ENCODE peak calls at places on chromosome 10, in four cellular contexts. One of them, this sample, is unnamed.

GRCh38 chr10:103693812-103694205 is 161.6 kb downstream of the SH3PXD2A start:
- DNase-seq in GM23338: no peak
- DNase-seq in MM.1S: no peak
- DNase-seq in SK-N-SH: no peak
- DNase-seq in this sample: no peak

GRCh38 chr10:123147635-123148413 is at the start of gene HMX2:
- DNase-seq in GM23338: peak; percentile 82
- DNase-seq in MM.1S: no peak
- DNase-seq in SK-N-SH: peak; percentile 55
- DNase-seq in this sample: no peak

GRCh38 chr10:25933653-25934608 is at the start of gene MYO3A:
- DNase-seq in GM23338: peak; percentile 83
- DNase-seq in MM.1S: no peak
- DNase-seq in SK-N-SH: peak; percentile 31
- DNase-seq in this sample: no peak

GRCh38 chr10:49606981-49607535 is 3.1 kb upstream of the SLC18A3 start:
- DNase-seq in GM23338: peak; percentile 93
- DNase-seq in MM.1S: peak; percentile 72
- DNase-seq in SK-N-SH: no peak
- DNase-seq in this sample: peak; percentile 77

GRCh38 chr10:77386833-77387232 is 250.8 kb downstream of the KCNMA1 start:
- DNase-seq in GM23338: no peak
- DNase-seq in MM.1S: no peak
- DNase-seq in SK-N-SH: no peak
- DNase-seq in this sample: peak; percentile 73

GRCh38 chr10:49166804-49167628 is 21.2 kb downstream of the TMEM273 start:
- DNase-seq in GM23338: no peak
- DNase-seq in MM.1S: no peak
- DNase-seq in SK-N-SH: no peak
- DNase-seq in this sample: no peak

GRCh38 chr10:13977861-13978843 is 352.6 kb downstream of the FRMD4A start:
- DNase-seq in GM23338: no peak
- DNase-seq in MM.1S: no peak
- DNase-seq in SK-N-SH: no peak
- DNase-seq in this sample: peak; percentile 97

GRCh38 chr10:34001087-34001580 is 666.7 kb upstream of the NRP1 start:
- DNase-seq in GM23338: no peak
- DNase-seq in MM.1S: no peak
- DNase-seq in SK-N-SH: peak; percentile 38
- DNase-seq in this sample: no peak

GRCh38 chr10:127441350-127442219 is 107.5 kb upstream of the NPS start:
- DNase-seq in GM23338: peak; percentile 64
- DNase-seq in MM.1S: no peak
- DNase-seq in SK-N-SH: no peak
- DNase-seq in this sample: no peak

GRCh38 chr10:25707976-25708671 is 225.9 kb upstream of the MYO3A start:
- DNase-seq in GM23338: peak; percentile 10
- DNase-seq in MM.1S: no peak
- DNase-seq in SK-N-SH: no peak
- DNase-seq in this sample: no peak

GRCh38 chr10:24723788-24724380 is at the start of gene ARHGAP21:
- DNase-seq in GM23338: peak; percentile 63
- DNase-seq in MM.1S: peak; percentile 51
- DNase-seq in SK-N-SH: peak; percentile 67
- DNase-seq in this sample: peak; percentile 84

GRCh38 chr10:102191956-102192355 is 34.1 kb upstream of the ELOVL3 start:
- DNase-seq in GM23338: no peak
- DNase-seq in MM.1S: no peak
- DNase-seq in SK-N-SH: no peak
- DNase-seq in this sample: no peak

GRCh38 chr10:97887399-97887798 is 37.8 kb downstream of the GOLGA7B start:
- DNase-seq in GM23338: no peak
- DNase-seq in MM.1S: no peak
- DNase-seq in SK-N-SH: peak; percentile 46
- DNase-seq in this sample: no peak

GRCh38 chr10:13491747-13492360 is 37.0 kb downstream of the BEND7 start:
- DNase-seq in GM23338: no peak
- DNase-seq in MM.1S: no peak
- DNase-seq in SK-N-SH: no peak
- DNase-seq in this sample: no peak

GRCh38 chr10:83817797-83818196 is 321.5 kb upstream of the GHITM start:
- DNase-seq in GM23338: peak; percentile 2
- DNase-seq in MM.1S: no peak
- DNase-seq in SK-N-SH: no peak
- DNase-seq in this sample: no peak

GRCh38 chr10:113335603-113336002 is 217.2 kb upstream of the HABP2 start:
- DNase-seq in GM23338: no peak
- DNase-seq in MM.1S: no peak
- DNase-seq in SK-N-SH: no peak
- DNase-seq in this sample: peak; percentile 32

GRCh38 chr10:48439581-48440041 is 133.1 kb downstream of the MAPK8 start:
- DNase-seq in GM23338: peak; percentile 16
- DNase-seq in MM.1S: no peak
- DNase-seq in SK-N-SH: no peak
- DNase-seq in this sample: peak; percentile 31

GRCh38 chr10:100970076-100970913 is 991 bp downstream of the SEMA4G start:
- DNase-seq in GM23338: peak; percentile 52
- DNase-seq in MM.1S: no peak
- DNase-seq in SK-N-SH: peak; percentile 70
- DNase-seq in this sample: no peak

GRCh38 chr10:104331208-104331838 is 6.9 kb downstream of the ITPRIP start:
- DNase-seq in GM23338: peak; percentile 55
- DNase-seq in MM.1S: no peak
- DNase-seq in SK-N-SH: no peak
- DNase-seq in this sample: peak; percentile 55

GRCh38 chr10:28815681-28816080 is 138.4 kb downstream of the BAMBI start:
- DNase-seq in GM23338: no peak
- DNase-seq in MM.1S: no peak
- DNase-seq in SK-N-SH: no peak
- DNase-seq in this sample: no peak

GRCh38 chr10:117694251-117694650 is 151.7 kb downstream of the EMX2 start:
- DNase-seq in GM23338: no peak
- DNase-seq in MM.1S: no peak
- DNase-seq in SK-N-SH: no peak
- DNase-seq in this sample: peak; percentile 53

GRCh38 chr10:74081192-74081803 is 69.3 kb downstream of the AP3M1 start:
- DNase-seq in GM23338: peak; percentile 75
- DNase-seq in MM.1S: peak; percentile 47
- DNase-seq in SK-N-SH: peak; percentile 70
- DNase-seq in this sample: peak; percentile 69

GRCh38 chr10:97851341-97852001 is 1.8 kb downstream of the GOLGA7B start:
- DNase-seq in GM23338: no peak
- DNase-seq in MM.1S: no peak
- DNase-seq in SK-N-SH: no peak
- DNase-seq in this sample: no peak

GRCh38 chr10:23422003-23422411 is 16.9 kb upstream of the OTUD1 start:
- DNase-seq in GM23338: no peak
- DNase-seq in MM.1S: no peak
- DNase-seq in SK-N-SH: no peak
- DNase-seq in this sample: no peak

DNA sequence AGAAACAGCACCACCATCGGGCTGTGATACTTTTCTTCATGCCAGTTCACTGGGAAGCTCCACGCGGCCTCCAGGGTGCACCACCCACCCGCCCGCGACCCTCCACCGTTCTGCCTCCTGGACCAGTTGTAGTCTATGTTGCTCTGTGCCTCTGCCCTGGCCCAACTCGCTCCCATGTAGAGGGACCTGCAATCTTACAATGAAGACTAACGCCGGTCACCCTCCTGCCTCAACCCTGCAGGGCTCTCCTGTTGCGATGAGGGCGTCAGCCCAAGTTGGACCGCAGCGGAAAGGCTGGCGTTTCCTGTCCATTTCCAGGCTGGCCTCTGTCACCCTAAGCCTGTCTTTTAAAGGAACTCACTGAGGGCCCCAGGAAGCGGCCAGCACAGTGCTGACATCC is 34.9 kb downstream of the IL15RA start:
- DNase-seq in GM23338: no peak
- DNase-seq in MM.1S: no peak
- DNase-seq in SK-N-SH: no peak
- DNase-seq in this sample: no peak
- TF ChIP-seq EZH2phosphoT487 in GM23338: no peak
- TF ChIP-seq EZH2phosphoT487 in MM.1S: no peak
- TF ChIP-seq EZH2phosphoT487 in SK-N-SH: no peak
- TF ChIP-seq EZH2phosphoT487 in this sample: no peak

GRCh38 chr10:53140516-53140915 is 367.9 kb upstream of the MBL2 start:
- DNase-seq in GM23338: no peak
- DNase-seq in MM.1S: no peak
- DNase-seq in SK-N-SH: no peak
- DNase-seq in this sample: peak; percentile 62

GRCh38 chr10:53135897-53136253 is 363.3 kb upstream of the MBL2 start:
- DNase-seq in GM23338: no peak
- DNase-seq in MM.1S: peak; percentile 44
- DNase-seq in SK-N-SH: no peak
- DNase-seq in this sample: no peak

GRCh38 chr10:53134050-53134449 is 361.5 kb upstream of the MBL2 start:
- DNase-seq in GM23338: no peak
- DNase-seq in MM.1S: no peak
- DNase-seq in SK-N-SH: no peak
- DNase-seq in this sample: no peak

GRCh38 chr10:53130337-53130736 is 357.8 kb upstream of the MBL2 start:
- DNase-seq in GM23338: peak; percentile 12
- DNase-seq in MM.1S: no peak
- DNase-seq in SK-N-SH: no peak
- DNase-seq in this sample: no peak

GRCh38 chr10:53135213-53135896 is 362.8 kb upstream of the MBL2 start:
- DNase-seq in GM23338: no peak
- DNase-seq in MM.1S: no peak
- DNase-seq in SK-N-SH: no peak
- DNase-seq in this sample: no peak
- TF ChIP-seq EZH2phosphoT487 in GM23338: no peak
- TF ChIP-seq EZH2phosphoT487 in MM.1S: no peak
- TF ChIP-seq EZH2phosphoT487 in SK-N-SH: no peak
- TF ChIP-seq EZH2phosphoT487 in this sample: no peak

GRCh38 chr10:71157435-71157834 is 54.9 kb upstream of the UNC5B start:
- DNase-seq in GM23338: no peak
- DNase-seq in MM.1S: no peak
- DNase-seq in SK-N-SH: no peak
- DNase-seq in this sample: no peak
- TF ChIP-seq EZH2phosphoT487 in GM23338: no peak
- TF ChIP-seq EZH2phosphoT487 in MM.1S: no peak
- TF ChIP-seq EZH2phosphoT487 in SK-N-SH: no peak
- TF ChIP-seq EZH2phosphoT487 in this sample: no peak

DNA sequence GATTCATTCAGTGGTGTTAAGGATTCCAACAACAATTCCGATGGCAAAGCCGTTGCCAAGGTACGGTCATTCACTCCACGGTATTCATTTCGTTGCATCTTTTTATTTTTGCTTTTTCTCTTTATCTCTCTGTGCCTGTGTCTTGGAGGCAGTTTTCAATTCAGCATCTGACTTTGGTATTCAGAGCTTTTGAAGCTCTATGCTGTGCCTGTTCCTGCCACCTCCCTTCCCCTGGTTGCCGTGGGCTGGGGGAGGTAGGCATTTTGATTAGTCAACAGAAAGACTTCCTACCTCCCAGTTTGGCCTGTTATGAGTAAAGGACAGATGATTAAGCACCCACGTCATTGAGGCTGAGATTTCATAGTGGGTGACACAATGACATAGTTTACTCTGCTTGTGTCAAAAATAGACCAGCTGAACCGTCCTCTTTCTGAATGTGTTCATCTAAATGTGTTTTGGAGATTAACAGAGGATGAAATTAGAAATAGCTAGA is 149.5 kb downstream of the ARID5B start:
- DNase-seq in GM23338: peak; percentile 37
- DNase-seq in MM.1S: peak; percentile 90
- DNase-seq in SK-N-SH: no peak
- DNase-seq in this sample: peak; percentile 96
- TF ChIP-seq EZH2phosphoT487 in GM23338: no peak
- TF ChIP-seq EZH2phosphoT487 in MM.1S: no peak
- TF ChIP-seq EZH2phosphoT487 in SK-N-SH: no peak
- TF ChIP-seq EZH2phosphoT487 in this sample: no peak

DNA sequence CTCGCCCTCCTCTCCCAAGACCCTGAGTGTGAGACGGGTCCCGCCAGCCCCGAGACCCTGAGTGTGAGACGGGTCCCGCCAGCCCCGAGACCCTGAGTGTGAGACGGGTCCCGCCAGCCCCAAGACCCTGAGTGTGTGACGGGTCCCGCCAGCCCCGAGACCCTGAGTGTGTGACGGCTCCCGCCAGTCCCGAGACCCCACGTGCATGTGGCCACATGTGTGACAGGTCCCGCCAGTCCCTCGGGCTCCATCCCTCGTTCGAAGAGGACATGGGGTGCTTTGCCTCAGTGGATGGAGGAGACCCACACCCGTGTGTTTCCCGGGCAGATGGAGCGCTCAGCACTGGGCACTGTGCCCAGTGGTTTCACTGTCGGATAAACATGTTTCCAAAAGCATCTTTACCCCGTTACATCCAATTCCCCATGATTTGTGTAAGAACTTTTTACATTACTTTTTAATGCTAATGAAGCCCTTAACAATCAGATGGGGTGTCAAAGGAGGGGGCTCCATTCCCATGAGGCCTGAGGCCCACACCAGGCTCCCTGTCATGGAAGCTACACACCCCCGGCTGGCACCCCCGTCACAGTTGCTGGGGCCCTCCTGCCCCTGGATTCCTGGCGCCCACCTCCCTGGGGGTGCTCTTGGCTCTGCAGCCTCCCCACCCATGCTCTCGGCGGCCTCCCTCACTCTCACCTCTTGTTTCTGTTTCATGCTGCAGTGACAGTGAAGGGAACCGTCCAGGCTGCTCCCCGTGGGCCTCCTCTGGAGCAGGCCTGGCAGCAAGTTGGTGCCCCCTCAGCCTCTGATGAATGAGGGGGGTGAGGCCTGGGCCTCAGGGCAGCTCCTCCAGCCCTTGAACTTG is 48.5 kb upstream of the CFAP46 start:
- DNase-seq in GM23338: no peak
- DNase-seq in MM.1S: no peak
- DNase-seq in SK-N-SH: no peak
- DNase-seq in this sample: no peak
- TF ChIP-seq EZH2phosphoT487 in GM23338: no peak
- TF ChIP-seq EZH2phosphoT487 in MM.1S: no peak
- TF ChIP-seq EZH2phosphoT487 in SK-N-SH: no peak
- TF ChIP-seq EZH2phosphoT487 in this sample: no peak

GRCh38 chr10:112288526-112288925 is 5.3 kb downstream of the TECTB start:
- DNase-seq in GM23338: peak; percentile 14
- DNase-seq in MM.1S: no peak
- DNase-seq in SK-N-SH: no peak
- DNase-seq in this sample: no peak
- TF ChIP-seq EZH2phosphoT487 in GM23338: no peak
- TF ChIP-seq EZH2phosphoT487 in MM.1S: no peak
- TF ChIP-seq EZH2phosphoT487 in SK-N-SH: no peak
- TF ChIP-seq EZH2phosphoT487 in this sample: no peak